ENCODE peak calls at places on chromosomes 3 and 15, in six cellular contexts. G is non-pigmented ciliary epithelial cell, H is HTR-8/SVneo, D is cardiac muscle cell, Y is activated T-cell treated with anti-CD3 and anti-CD28 coated beads for 1 hour, Q is iris pigment epithelial cell. R is an unnamed sample.

GRCh38 chr3:154678271-154678670 is 248.3 kb upstream of the GPR149 start:
- DNase-seq in G (no peak), H (no peak), D (no peak), Y (no peak), Q (no peak), R (no peak)

GRCh38 chr3:97340940-97341339 is 423.6 kb upstream of the ARL6 start:
- DNase-seq in G (no peak), H (no peak), D (no peak), Y (no peak), Q (no peak), R (no peak)

GRCh38 chr3:21405671-21406667 is 345.0 kb downstream of the ZNF385D start:
- DNase-seq in G (no peak), H (no peak), D (no peak), Y (no peak), Q (no peak), R (no peak)

GRCh38 chr3:195854628-195855300 is 43.0 kb upstream of the MUC4 start:
- DNase-seq in G (no peak), H (no peak), D (no peak), Y (no peak), Q (no peak), R (no peak)

GRCh38 chr15:68783226-68784054 is 37.3 kb downstream of the ANP32A start:
- DNase-seq in G (no peak), H (no peak), D (no peak), Y (peak), Q (no peak), R (peak)

GRCh38 chr15:96553006-96553405 is 222.5 kb downstream of the NR2F2 start:
- DNase-seq in G (no peak), H (peak), D (no peak), Y (no peak), Q (no peak), R (no peak)

GRCh38 chr3:55075846-55076245 is 148.0 kb upstream of the LRTM1 start:
- DNase-seq in G (no peak), H (no peak), D (no peak), Y (no peak), Q (no peak), R (no peak)

GRCh38 chr15:85707519-85708338 is 87.0 kb downstream of the KLHL25 start:
- DNase-seq in G (no peak), H (no peak), D (peak), Y (no peak), Q (peak), R (peak)

GRCh38 chr3:94525039-94525438 is 462.2 kb downstream of the NSUN3 start:
- DNase-seq in G (no peak), H (no peak), D (peak), Y (no peak), Q (peak), R (no peak)

GRCh38 chr15:27696530-27696929 is 402.6 kb downstream of the OCA2 start:
- DNase-seq in G (no peak), H (no peak), D (no peak), Y (no peak), Q (no peak), R (no peak)

GRCh38 chr15:90529369-90530249 is at the start of gene CRTC3:
- DNase-seq in G (no peak), H (peak), D (peak), Y (peak), Q (peak), R (peak)

GRCh38 chr3:31550452-31551251 is 17.9 kb downstream of the STT3B start:
- DNase-seq in G (no peak), H (peak), D (peak), Y (no peak), Q (peak), R (no peak)

GRCh38 chr3:83873550-83873949 is 1085.2 kb upstream of the CADM2 start:
- DNase-seq in G (peak), H (no peak), D (no peak), Y (no peak), Q (peak), R (no peak)

GRCh38 chr3:65177879-65178484 is 490.2 kb upstream of the ADAMTS9 start:
- DNase-seq in G (no peak), H (no peak), D (peak), Y (no peak), Q (no peak), R (no peak)

GRCh38 chr3:147939425-147940196 is 530.4 kb downstream of the ZIC1 start:
- DNase-seq in G (no peak), H (no peak), D (no peak), Y (no peak), Q (no peak), R (no peak)

GRCh38 chr3:185320949-185321348 is 42.0 kb upstream of the MAP3K13 start:
- DNase-seq in G (no peak), H (no peak), D (no peak), Y (no peak), Q (no peak), R (no peak)

R was measured in naive thymus-derived CD8-positive, alpha-beta T cell.